ENCODE peak calls at places on chromosome 9, in ten cellular contexts. One of them, this sample, is unnamed.

GRCh38 chr9:33375238-33375840 is 27.0 kb downstream of the AQP7 start:
- DNase-seq in fibroblast of pulmonary artery: no peak
- DNase-seq in erythroblast: no peak
- DNase-seq in stimulated activated CD8-positive, alpha-beta memory T cell treated with anti-CD3 and anti-CD28 coated beads, Interleukin-15, amount 100 ng/mL, for 24 hours: no peak
- DNase-seq in activated CD4-positive, CD25-positive, alpha-beta regulatory T cell: no peak
- DNase-seq in A172: no peak
- DNase-seq in retina: peak; percentile 80
- DNase-seq in psoas muscle: no peak
- DNase-seq in left ventricle myocardium superior: no peak
- DNase-seq in stimulated activated CD4-positive, alpha-beta T cell treated with anti-CD3 and anti-CD28 coated beads, Interleukin-2, amount 100 ng/mL, for 48 hours: no peak
- DNase-seq in this sample: no peak

GRCh38 chr9:26750126-26750525 is 142.5 kb downstream of the CAAP1 start:
- DNase-seq in fibroblast of pulmonary artery: no peak
- DNase-seq in erythroblast: no peak
- DNase-seq in retina: no peak
- DNase-seq in stimulated activated CD8-positive, alpha-beta memory T cell treated with anti-CD3 and anti-CD28 coated beads, Interleukin-15, amount 100 ng/mL, for 24 hours: no peak
- DNase-seq in stimulated activated CD4-positive, alpha-beta T cell treated with anti-CD3 and anti-CD28 coated beads, Interleukin-2, amount 100 ng/mL, for 48 hours: no peak
- DNase-seq in left ventricle myocardium superior: no peak
- DNase-seq in A172: no peak
- DNase-seq in psoas muscle: no peak
- DNase-seq in activated CD4-positive, CD25-positive, alpha-beta regulatory T cell: no peak
- DNase-seq in this sample: no peak

GRCh38 chr9:88007291-88007650 is 32.9 kb upstream of the CDK20 start:
- DNase-seq in psoas muscle: no peak
- DNase-seq in stimulated activated CD8-positive, alpha-beta memory T cell treated with anti-CD3 and anti-CD28 coated beads, Interleukin-15, amount 100 ng/mL, for 24 hours: peak; percentile 8
- DNase-seq in erythroblast: no peak
- DNase-seq in fibroblast of pulmonary artery: no peak
- DNase-seq in left ventricle myocardium superior: no peak
- DNase-seq in stimulated activated CD4-positive, alpha-beta T cell treated with anti-CD3 and anti-CD28 coated beads, Interleukin-2, amount 100 ng/mL, for 48 hours: peak; percentile 42
- DNase-seq in retina: no peak
- DNase-seq in A172: peak; percentile 16
- DNase-seq in activated CD4-positive, CD25-positive, alpha-beta regulatory T cell: no peak
- DNase-seq in this sample: no peak

GRCh38 chr9:127721391-127721821 is 5.5 kb downstream of the TTC16 start:
- DNase-seq in activated CD4-positive, CD25-positive, alpha-beta regulatory T cell: no peak
- DNase-seq in A172: peak; percentile 95
- DNase-seq in stimulated activated CD4-positive, alpha-beta T cell treated with anti-CD3 and anti-CD28 coated beads, Interleukin-2, amount 100 ng/mL, for 48 hours: no peak
- DNase-seq in fibroblast of pulmonary artery: no peak
- DNase-seq in left ventricle myocardium superior: no peak
- DNase-seq in retina: no peak
- DNase-seq in stimulated activated CD8-positive, alpha-beta memory T cell treated with anti-CD3 and anti-CD28 coated beads, Interleukin-15, amount 100 ng/mL, for 24 hours: no peak
- DNase-seq in psoas muscle: no peak
- DNase-seq in erythroblast: no peak
- DNase-seq in this sample: no peak

GRCh38 chr9:750264-750967 is 91.1 kb upstream of the DMRT1 start:
- DNase-seq in stimulated activated CD8-positive, alpha-beta memory T cell treated with anti-CD3 and anti-CD28 coated beads, Interleukin-15, amount 100 ng/mL, for 24 hours: no peak
- DNase-seq in erythroblast: no peak
- DNase-seq in activated CD4-positive, CD25-positive, alpha-beta regulatory T cell: no peak
- DNase-seq in fibroblast of pulmonary artery: no peak
- DNase-seq in A172: no peak
- DNase-seq in retina: no peak
- DNase-seq in stimulated activated CD4-positive, alpha-beta T cell treated with anti-CD3 and anti-CD28 coated beads, Interleukin-2, amount 100 ng/mL, for 48 hours: no peak
- DNase-seq in left ventricle myocardium superior: peak; percentile 42
- DNase-seq in psoas muscle: peak; percentile 21
- DNase-seq in this sample: no peak

GRCh38 chr9:117413346-117414219 is 1.3 kb downstream of the ASTN2 start:
- DNase-seq in fibroblast of pulmonary artery: no peak
- DNase-seq in stimulated activated CD8-positive, alpha-beta memory T cell treated with anti-CD3 and anti-CD28 coated beads, Interleukin-15, amount 100 ng/mL, for 24 hours: no peak
- DNase-seq in erythroblast: no peak
- DNase-seq in left ventricle myocardium superior: no peak
- DNase-seq in A172: no peak
- DNase-seq in retina: peak; percentile 76
- DNase-seq in activated CD4-positive, CD25-positive, alpha-beta regulatory T cell: no peak
- DNase-seq in stimulated activated CD4-positive, alpha-beta T cell treated with anti-CD3 and anti-CD28 coated beads, Interleukin-2, amount 100 ng/mL, for 48 hours: no peak
- DNase-seq in psoas muscle: no peak
- DNase-seq in this sample: no peak

GRCh38 chr9:34403554-34404380 is 27.1 kb upstream of the MYORG start:
- DNase-seq in fibroblast of pulmonary artery: peak; percentile 73
- DNase-seq in left ventricle myocardium superior: peak; percentile 67
- DNase-seq in A172: peak; percentile 78
- DNase-seq in stimulated activated CD8-positive, alpha-beta memory T cell treated with anti-CD3 and anti-CD28 coated beads, Interleukin-15, amount 100 ng/mL, for 24 hours: no peak
- DNase-seq in erythroblast: peak; percentile 76
- DNase-seq in psoas muscle: peak; percentile 56
- DNase-seq in activated CD4-positive, CD25-positive, alpha-beta regulatory T cell: no peak
- DNase-seq in stimulated activated CD4-positive, alpha-beta T cell treated with anti-CD3 and anti-CD28 coated beads, Interleukin-2, amount 100 ng/mL, for 48 hours: peak; percentile 59
- DNase-seq in retina: peak; percentile 76
- DNase-seq in this sample: no peak

GRCh38 chr9:133099726-133100517 is 21.1 kb downstream of the RALGDS start:
- DNase-seq in erythroblast: no peak
- DNase-seq in activated CD4-positive, CD25-positive, alpha-beta regulatory T cell: no peak
- DNase-seq in A172: no peak
- DNase-seq in left ventricle myocardium superior: no peak
- DNase-seq in psoas muscle: no peak
- DNase-seq in retina: no peak
- DNase-seq in stimulated activated CD4-positive, alpha-beta T cell treated with anti-CD3 and anti-CD28 coated beads, Interleukin-2, amount 100 ng/mL, for 48 hours: no peak
- DNase-seq in fibroblast of pulmonary artery: no peak
- DNase-seq in stimulated activated CD8-positive, alpha-beta memory T cell treated with anti-CD3 and anti-CD28 coated beads, Interleukin-15, amount 100 ng/mL, for 24 hours: no peak
- DNase-seq in this sample: no peak

GRCh38 chr9:72554221-72554641 is 32.8 kb downstream of the TMC1 start:
- DNase-seq in A172: peak; percentile 53
- DNase-seq in psoas muscle: no peak
- DNase-seq in fibroblast of pulmonary artery: peak; percentile 90
- DNase-seq in activated CD4-positive, CD25-positive, alpha-beta regulatory T cell: no peak
- DNase-seq in stimulated activated CD4-positive, alpha-beta T cell treated with anti-CD3 and anti-CD28 coated beads, Interleukin-2, amount 100 ng/mL, for 48 hours: no peak
- DNase-seq in stimulated activated CD8-positive, alpha-beta memory T cell treated with anti-CD3 and anti-CD28 coated beads, Interleukin-15, amount 100 ng/mL, for 24 hours: no peak
- DNase-seq in retina: no peak
- DNase-seq in left ventricle myocardium superior: no peak
- DNase-seq in erythroblast: no peak
- DNase-seq in this sample: no peak

GRCh38 chr9:111966851-111967250 is 70.2 kb downstream of the UGCG start:
- DNase-seq in erythroblast: no peak
- DNase-seq in left ventricle myocardium superior: no peak
- DNase-seq in retina: no peak
- DNase-seq in activated CD4-positive, CD25-positive, alpha-beta regulatory T cell: no peak
- DNase-seq in fibroblast of pulmonary artery: peak; percentile 67
- DNase-seq in A172: no peak
- DNase-seq in stimulated activated CD8-positive, alpha-beta memory T cell treated with anti-CD3 and anti-CD28 coated beads, Interleukin-15, amount 100 ng/mL, for 24 hours: no peak
- DNase-seq in psoas muscle: no peak
- DNase-seq in stimulated activated CD4-positive, alpha-beta T cell treated with anti-CD3 and anti-CD28 coated beads, Interleukin-2, amount 100 ng/mL, for 48 hours: no peak
- DNase-seq in this sample: no peak

GRCh38 chr9:20570756-20571155 is 51.5 kb downstream of the MLLT3 start:
- DNase-seq in stimulated activated CD4-positive, alpha-beta T cell treated with anti-CD3 and anti-CD28 coated beads, Interleukin-2, amount 100 ng/mL, for 48 hours: no peak
- DNase-seq in A172: peak; percentile 38
- DNase-seq in psoas muscle: no peak
- DNase-seq in activated CD4-positive, CD25-positive, alpha-beta regulatory T cell: no peak
- DNase-seq in retina: no peak
- DNase-seq in erythroblast: no peak
- DNase-seq in left ventricle myocardium superior: no peak
- DNase-seq in fibroblast of pulmonary artery: peak; percentile 60
- DNase-seq in stimulated activated CD8-positive, alpha-beta memory T cell treated with anti-CD3 and anti-CD28 coated beads, Interleukin-15, amount 100 ng/mL, for 24 hours: no peak
- DNase-seq in this sample: no peak

GRCh38 chr9:113462781-113463286 is 693 bp upstream of the RGS3 start:
- DNase-seq in activated CD4-positive, CD25-positive, alpha-beta regulatory T cell: no peak
- DNase-seq in A172: no peak
- DNase-seq in retina: no peak
- DNase-seq in left ventricle myocardium superior: no peak
- DNase-seq in stimulated activated CD8-positive, alpha-beta memory T cell treated with anti-CD3 and anti-CD28 coated beads, Interleukin-15, amount 100 ng/mL, for 24 hours: no peak
- DNase-seq in stimulated activated CD4-positive, alpha-beta T cell treated with anti-CD3 and anti-CD28 coated beads, Interleukin-2, amount 100 ng/mL, for 48 hours: no peak
- DNase-seq in fibroblast of pulmonary artery: no peak
- DNase-seq in erythroblast: no peak
- DNase-seq in psoas muscle: no peak
- DNase-seq in this sample: no peak

GRCh38 chr9:37667706-37668672 is 17.2 kb downstream of the FRMPD1 start:
- DNase-seq in stimulated activated CD4-positive, alpha-beta T cell treated with anti-CD3 and anti-CD28 coated beads, Interleukin-2, amount 100 ng/mL, for 48 hours: no peak
- DNase-seq in fibroblast of pulmonary artery: no peak
- DNase-seq in left ventricle myocardium superior: no peak
- DNase-seq in stimulated activated CD8-positive, alpha-beta memory T cell treated with anti-CD3 and anti-CD28 coated beads, Interleukin-15, amount 100 ng/mL, for 24 hours: no peak
- DNase-seq in erythroblast: no peak
- DNase-seq in retina: no peak
- DNase-seq in activated CD4-positive, CD25-positive, alpha-beta regulatory T cell: no peak
- DNase-seq in A172: no peak
- DNase-seq in psoas muscle: peak; percentile 34
- DNase-seq in this sample: no peak

GRCh38 chr9:18587988-18588387 is 114.0 kb downstream of the ADAMTSL1 start:
- DNase-seq in left ventricle myocardium superior: no peak
- DNase-seq in retina: no peak
- DNase-seq in activated CD4-positive, CD25-positive, alpha-beta regulatory T cell: no peak
- DNase-seq in erythroblast: no peak
- DNase-seq in fibroblast of pulmonary artery: peak; percentile 31
- DNase-seq in A172: peak; percentile 18
- DNase-seq in stimulated activated CD8-positive, alpha-beta memory T cell treated with anti-CD3 and anti-CD28 coated beads, Interleukin-15, amount 100 ng/mL, for 24 hours: no peak
- DNase-seq in psoas muscle: no peak
- DNase-seq in stimulated activated CD4-positive, alpha-beta T cell treated with anti-CD3 and anti-CD28 coated beads, Interleukin-2, amount 100 ng/mL, for 48 hours: no peak
- DNase-seq in this sample: no peak

GRCh38 chr9:34256104-34256503 is 73.0 kb downstream of the KIF24 start:
- DNase-seq in activated CD4-positive, CD25-positive, alpha-beta regulatory T cell: no peak
- DNase-seq in A172: peak; percentile 64
- DNase-seq in fibroblast of pulmonary artery: no peak
- DNase-seq in retina: no peak
- DNase-seq in stimulated activated CD8-positive, alpha-beta memory T cell treated with anti-CD3 and anti-CD28 coated beads, Interleukin-15, amount 100 ng/mL, for 24 hours: no peak
- DNase-seq in erythroblast: no peak
- DNase-seq in stimulated activated CD4-positive, alpha-beta T cell treated with anti-CD3 and anti-CD28 coated beads, Interleukin-2, amount 100 ng/mL, for 48 hours: no peak
- DNase-seq in psoas muscle: peak; percentile 35
- DNase-seq in left ventricle myocardium superior: peak; percentile 40
- DNase-seq in this sample: no peak

GRCh38 chr9:87276851-87277251 is 220.8 kb upstream of the DAPK1 start:
- DNase-seq in erythroblast: no peak
- DNase-seq in left ventricle myocardium superior: no peak
- DNase-seq in stimulated activated CD4-positive, alpha-beta T cell treated with anti-CD3 and anti-CD28 coated beads, Interleukin-2, amount 100 ng/mL, for 48 hours: no peak
- DNase-seq in activated CD4-positive, CD25-positive, alpha-beta regulatory T cell: no peak
- DNase-seq in stimulated activated CD8-positive, alpha-beta memory T cell treated with anti-CD3 and anti-CD28 coated beads, Interleukin-15, amount 100 ng/mL, for 24 hours: no peak
- DNase-seq in fibroblast of pulmonary artery: peak; percentile 35
- DNase-seq in psoas muscle: no peak
- DNase-seq in retina: no peak
- DNase-seq in A172: peak; percentile 59
- DNase-seq in this sample: no peak

GRCh38 chr9:18668944-18669343 is 195.0 kb downstream of the ADAMTSL1 start:
- DNase-seq in stimulated activated CD4-positive, alpha-beta T cell treated with anti-CD3 and anti-CD28 coated beads, Interleukin-2, amount 100 ng/mL, for 48 hours: no peak
- DNase-seq in A172: no peak
- DNase-seq in fibroblast of pulmonary artery: no peak
- DNase-seq in stimulated activated CD8-positive, alpha-beta memory T cell treated with anti-CD3 and anti-CD28 coated beads, Interleukin-15, amount 100 ng/mL, for 24 hours: no peak
- DNase-seq in retina: no peak
- DNase-seq in activated CD4-positive, CD25-positive, alpha-beta regulatory T cell: no peak
- DNase-seq in left ventricle myocardium superior: no peak
- DNase-seq in psoas muscle: no peak
- DNase-seq in erythroblast: no peak
- DNase-seq in this sample: no peak

GRCh38 chr9:78857371-78858225 is 560.7 kb downstream of the PSAT1 start:
- DNase-seq in retina: peak; percentile 74
- DNase-seq in stimulated activated CD4-positive, alpha-beta T cell treated with anti-CD3 and anti-CD28 coated beads, Interleukin-2, amount 100 ng/mL, for 48 hours: no peak
- DNase-seq in erythroblast: no peak
- DNase-seq in activated CD4-positive, CD25-positive, alpha-beta regulatory T cell: no peak
- DNase-seq in left ventricle myocardium superior: no peak
- DNase-seq in A172: peak; percentile 92
- DNase-seq in stimulated activated CD8-positive, alpha-beta memory T cell treated with anti-CD3 and anti-CD28 coated beads, Interleukin-15, amount 100 ng/mL, for 24 hours: no peak
- DNase-seq in fibroblast of pulmonary artery: no peak
- DNase-seq in psoas muscle: no peak
- DNase-seq in this sample: no peak

GRCh38 chr9:129900263-129901041 is 65.2 kb downstream of the USP20 start:
- DNase-seq in erythroblast: no peak
- DNase-seq in psoas muscle: no peak
- DNase-seq in stimulated activated CD4-positive, alpha-beta T cell treated with anti-CD3 and anti-CD28 coated beads, Interleukin-2, amount 100 ng/mL, for 48 hours: no peak
- DNase-seq in left ventricle myocardium superior: no peak
- DNase-seq in retina: no peak
- DNase-seq in activated CD4-positive, CD25-positive, alpha-beta regulatory T cell: no peak
- DNase-seq in stimulated activated CD8-positive, alpha-beta memory T cell treated with anti-CD3 and anti-CD28 coated beads, Interleukin-15, amount 100 ng/mL, for 24 hours: no peak
- DNase-seq in fibroblast of pulmonary artery: no peak
- DNase-seq in A172: no peak
- DNase-seq in this sample: no peak

GRCh38 chr9:116697887-116698286 is 10.8 kb downstream of the TRIM32 start:
- DNase-seq in left ventricle myocardium superior: no peak
- DNase-seq in A172: no peak
- DNase-seq in retina: no peak
- DNase-seq in activated CD4-positive, CD25-positive, alpha-beta regulatory T cell: no peak
- DNase-seq in psoas muscle: no peak
- DNase-seq in fibroblast of pulmonary artery: no peak
- DNase-seq in erythroblast: no peak
- DNase-seq in stimulated activated CD8-positive, alpha-beta memory T cell treated with anti-CD3 and anti-CD28 coated beads, Interleukin-15, amount 100 ng/mL, for 24 hours: no peak
- DNase-seq in stimulated activated CD4-positive, alpha-beta T cell treated with anti-CD3 and anti-CD28 coated beads, Interleukin-2, amount 100 ng/mL, for 48 hours: no peak
- DNase-seq in this sample: no peak

GRCh38 chr9:136189394-136190236 is 15.3 kb downstream of the LHX3 start:
- DNase-seq in activated CD4-positive, CD25-positive, alpha-beta regulatory T cell: no peak
- DNase-seq in psoas muscle: no peak
- DNase-seq in erythroblast: peak; percentile 63
- DNase-seq in left ventricle myocardium superior: no peak
- DNase-seq in fibroblast of pulmonary artery: no peak
- DNase-seq in stimulated activated CD8-positive, alpha-beta memory T cell treated with anti-CD3 and anti-CD28 coated beads, Interleukin-15, amount 100 ng/mL, for 24 hours: no peak
- DNase-seq in retina: no peak
- DNase-seq in stimulated activated CD4-positive, alpha-beta T cell treated with anti-CD3 and anti-CD28 coated beads, Interleukin-2, amount 100 ng/mL, for 48 hours: no peak
- DNase-seq in A172: peak; percentile 36
- DNase-seq in this sample: no peak

This sample was measured in mesothelial cell of epicardium.